ENCODE peak calls at places on chromosomes 3 and 15, in seven cellular contexts. Y, N, A, R, X, T and U are unnamed samples.

GRCh38 chr3:49020335-49021212 is 1.3 kb upstream of the NDUFAF3 start:
- DNase-seq in Y (no peak), N (peak), A (no peak), R (peak), X (peak), T (peak), U (no peak)

GRCh38 chr3:38548154-38548931 is 52.2 kb downstream of the EXOG start:
- DNase-seq in Y (no peak), N (no peak), A (no peak), R (peak), X (no peak), T (no peak), U (no peak)

GRCh38 chr3:187044871-187045552 is 94.3 kb downstream of the RPL39L start:
- DNase-seq in Y (no peak), N (no peak), A (no peak), R (no peak), X (peak), T (no peak), U (no peak)

GRCh38 chr3:64039273-64039672 is 16.0 kb upstream of the PSMD6 start:
- DNase-seq in Y (no peak), N (no peak), A (no peak), R (no peak), X (peak), T (no peak), U (no peak)

GRCh38 chr3:146680602-146681001 is 75.5 kb upstream of the PLSCR5 start:
- DNase-seq in Y (no peak), N (no peak), A (no peak), R (peak), X (no peak), T (no peak), U (no peak)

GRCh38 chr3:171132873-171133272 is 106.4 kb upstream of the SLC2A2 start:
- DNase-seq in Y (no peak), N (no peak), A (no peak), R (no peak), X (no peak), T (no peak), U (no peak)

GRCh38 chr15:86398986-86399677 is 319.5 kb downstream of the AGBL1 start:
- DNase-seq in Y (no peak), N (no peak), A (no peak), R (no peak), X (no peak), T (no peak), U (no peak)

GRCh38 chr3:113660901-113661300 is 35.5 kb downstream of the USF3 start:
- DNase-seq in Y (no peak), N (no peak), A (no peak), R (no peak), X (no peak), T (no peak), U (no peak)

GRCh38 chr3:14472471-14473351 is 67.4 kb downstream of the GRIP2 start:
- DNase-seq in Y (peak), N (no peak), A (no peak), R (no peak), X (no peak), T (no peak), U (peak)

GRCh38 chr3:11037241-11037873 is 44.8 kb downstream of the SLC6A1 start:
- DNase-seq in Y (no peak), N (no peak), A (no peak), R (no peak), X (no peak), T (no peak), U (no peak)

GRCh38 chr3:171458056-171458856 is 1.9 kb downstream of the TNIK start:
- DNase-seq in Y (no peak), N (no peak), A (no peak), R (no peak), X (no peak), T (no peak), U (no peak)

GRCh38 chr3:146156060-146156459 is 4.9 kb downstream of the PLOD2 start:
- DNase-seq in Y (no peak), N (no peak), A (no peak), R (peak), X (no peak), T (no peak), U (no peak)

GRCh38 chr3:161008086-161008485 is 97.1 kb downstream of the B3GALNT1 start:
- DNase-seq in Y (no peak), N (no peak), A (no peak), R (peak), X (no peak), T (no peak), U (no peak)

GRCh38 chr3:154615451-154615850 is 185.5 kb upstream of the GPR149 start:
- DNase-seq in Y (no peak), N (no peak), A (no peak), R (peak), X (no peak), T (no peak), U (no peak)

GRCh38 chr15:80998252-80998651 is 2.5 kb upstream of the TLNRD1 start:
- DNase-seq in Y (no peak), N (no peak), A (no peak), R (no peak), X (no peak), T (peak), U (no peak)

GRCh38 chr3:38521391-38521987 is 25.3 kb downstream of the EXOG start:
- DNase-seq in Y (peak), N (peak), A (peak), R (peak), X (peak), T (peak), U (peak)

GRCh38 chr3:25820372-25820771 is 30.5 kb downstream of the OXSM start:
- DNase-seq in Y (no peak), N (no peak), A (no peak), R (peak), X (no peak), T (peak), U (no peak)

GRCh38 chr15:94287794-94288246 is 56.5 kb downstream of the MCTP2 start:
- DNase-seq in Y (no peak), N (no peak), A (peak), R (no peak), X (peak), T (no peak), U (no peak)

GRCh38 chr3:65126527-65127440 is 439.0 kb upstream of the ADAMTS9 start:
- DNase-seq in Y (no peak), N (no peak), A (no peak), R (no peak), X (no peak), T (no peak), U (no peak)

GRCh38 chr3:24963762-24964625 is 464.1 kb upstream of the RARB start:
- DNase-seq in Y (peak), N (no peak), A (no peak), R (peak), X (peak), T (peak), U (peak)

GRCh38 chr3:62875103-62876002 is at the start of gene CADPS:
- DNase-seq in Y (no peak), N (peak), A (no peak), R (no peak), X (peak), T (no peak), U (no peak)

GRCh38 chr15:72751751-72752455 is 31.7 kb downstream of the ADPGK start:
- DNase-seq in Y (no peak), N (no peak), A (no peak), R (no peak), X (no peak), T (no peak), U (no peak)

GRCh38 chr15:68550498-68551295 is 28.1 kb upstream of the CORO2B start:
- DNase-seq in Y (peak), N (peak), A (no peak), R (peak), X (peak), T (peak), U (peak)

GRCh38 chr3:36258381-36258780 is 121.9 kb upstream of the STAC start:
- DNase-seq in Y (no peak), N (no peak), A (no peak), R (no peak), X (no peak), T (no peak), U (no peak)

GRCh38 chr3:171953300-171954022 is 85.9 kb upstream of the FNDC3B start:
- DNase-seq in Y (peak), N (no peak), A (no peak), R (peak), X (no peak), T (no peak), U (no peak)

GRCh38 chr15:59222106-59222505 is 15.5 kb downstream of the LDHAL6B start:
- DNase-seq in Y (no peak), N (no peak), A (no peak), R (no peak), X (no peak), T (no peak), U (no peak)

GRCh38 chr3:107654218-107654617 is 131.5 kb downstream of the BBX start:
- DNase-seq in Y (no peak), N (no peak), A (no peak), R (no peak), X (no peak), T (no peak), U (no peak)

GRCh38 chr15:42710662-42711061 is 26.3 kb downstream of the CDAN1 start:
- DNase-seq in Y (no peak), N (no peak), A (no peak), R (no peak), X (no peak), T (no peak), U (no peak)

GRCh38 chr3:127720985-127721384 is 48.2 kb downstream of the ABTB1 start:
- DNase-seq in Y (no peak), N (no peak), A (no peak), R (no peak), X (no peak), T (no peak), U (no peak)

GRCh38 chr15:29322407-29322806 is 52.8 kb upstream of the NSMCE3 start:
- DNase-seq in Y (no peak), N (no peak), A (no peak), R (no peak), X (no peak), T (no peak), U (no peak)

GRCh38 chr3:69085543-69086132 is 901 bp downstream of the ARL6IP5 start:
- DNase-seq in Y (no peak), N (no peak), A (no peak), R (no peak), X (peak), T (peak), U (no peak)

DNA sequence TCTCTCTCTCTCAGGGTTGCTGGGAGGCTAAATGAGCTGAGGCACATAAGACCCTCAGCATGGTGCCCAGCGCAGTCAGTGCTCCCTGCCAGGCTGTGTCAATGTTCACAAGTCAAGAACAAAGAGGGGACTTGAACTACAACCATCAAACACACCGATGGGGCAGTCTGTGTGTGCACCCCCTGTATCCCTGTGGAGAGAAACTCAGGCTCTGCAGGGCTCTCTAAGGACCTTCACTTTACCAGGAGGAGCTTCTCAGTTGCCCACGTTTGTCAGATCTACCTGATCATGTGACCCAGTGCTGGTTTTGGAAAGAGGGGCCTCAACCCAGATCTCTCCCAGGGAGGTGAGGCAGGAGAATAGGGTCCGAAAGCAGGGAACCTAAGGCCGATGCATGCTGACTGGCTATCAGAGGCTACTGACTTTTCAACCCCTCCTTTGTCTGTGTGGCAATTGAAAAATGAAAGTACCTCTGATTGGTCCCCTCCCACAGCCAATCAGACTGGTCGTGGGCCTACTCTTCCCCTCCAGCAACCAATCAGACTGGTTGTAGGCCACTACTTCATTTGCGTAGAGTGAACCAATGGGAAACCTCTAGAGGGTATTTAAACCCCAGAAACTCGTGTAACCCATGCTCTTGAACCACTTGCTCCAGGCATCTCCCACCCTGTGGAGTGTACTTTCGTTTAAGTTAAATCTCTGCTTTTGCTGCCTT is 34.0 kb downstream of the RHCG start:
- DNase-seq in Y (peak), N (no peak), A (no peak), R (peak), X (no peak), T (peak), U (peak)
- TF ChIP-seq JUND in Y (no peak), N (no peak), A (no peak), R (no peak), X (no peak), T (no peak), U (no peak)

GRCh38 chr3:184565421-184566211 is 4.0 kb downstream of the EPHB3 start:
- DNase-seq in Y (no peak), N (no peak), A (no peak), R (peak), X (peak), T (no peak), U (peak)
- TF ChIP-seq JUND in Y (no peak), N (no peak), A (no peak), R (no peak), X (no peak), T (no peak), U (no peak)

DNA sequence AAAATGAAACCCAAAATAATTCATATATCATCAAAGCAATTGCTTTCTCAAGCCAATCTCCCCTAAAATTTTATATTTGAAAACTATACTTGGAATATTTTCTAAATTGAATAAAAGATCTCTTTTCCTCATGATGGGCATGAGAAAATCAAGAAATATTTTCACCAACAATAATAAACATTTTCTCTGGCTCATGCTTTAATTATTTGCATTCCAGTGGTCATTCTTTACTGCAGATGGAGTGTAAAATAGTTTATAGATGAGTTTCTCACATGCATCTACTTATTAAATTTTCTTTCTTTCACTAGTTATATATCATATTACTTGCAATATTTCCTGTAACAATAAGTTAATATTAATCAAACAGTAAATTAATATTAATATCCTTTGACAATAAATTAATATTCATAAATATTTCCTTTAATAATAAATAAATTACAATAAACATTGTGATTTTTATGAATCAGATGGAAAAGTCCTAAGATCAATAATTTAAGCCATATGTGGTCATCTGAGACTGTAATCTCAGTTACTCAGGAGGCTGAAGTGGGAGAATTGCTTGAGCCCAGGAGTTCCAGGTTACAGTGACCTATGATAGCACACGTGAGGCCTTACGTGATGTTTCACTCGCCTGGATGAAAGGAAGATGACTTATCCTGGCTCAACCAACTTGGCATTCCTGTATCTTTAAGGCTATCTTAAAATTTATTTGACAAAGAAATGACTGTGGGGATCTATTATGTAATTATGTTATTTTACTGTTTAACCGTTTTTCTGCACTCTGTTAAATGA is 958.8 kb downstream of the ZPLD1 start:
- DNase-seq in Y (no peak), N (no peak), A (no peak), R (peak), X (no peak), T (no peak), U (no peak)
- TF ChIP-seq JUND in Y (no peak), N (no peak), A (no peak), R (no peak), X (no peak), T (no peak), U (no peak)

DNA sequence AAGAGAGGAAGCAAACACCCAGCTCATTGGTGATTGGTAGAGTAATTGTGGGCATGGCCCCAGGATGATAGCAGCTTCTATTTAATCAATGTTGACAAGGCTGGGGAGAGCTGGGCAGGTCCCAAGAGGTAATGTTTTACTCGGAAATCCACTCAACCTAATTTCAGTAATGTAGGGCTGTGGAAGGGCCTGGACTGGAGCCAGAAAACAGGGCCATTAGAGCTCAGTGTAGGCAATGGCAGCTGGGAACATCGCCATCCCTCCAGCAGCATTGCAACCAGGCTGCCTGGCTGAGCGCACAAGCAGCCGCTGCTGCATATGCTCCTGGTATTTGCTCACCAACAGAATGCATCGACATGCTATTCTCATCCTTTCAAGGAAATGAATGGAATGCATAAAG is 89.9 kb downstream of the GAP43 start:
- DNase-seq in Y (no peak), N (no peak), A (no peak), R (no peak), X (peak), T (no peak), U (no peak)
- TF ChIP-seq JUND in Y (no peak), N (no peak), A (no peak), R (no peak), X (peak), T (no peak), U (no peak)

GRCh38 chr3:42071720-42072582 is 19.2 kb upstream of the TRAK1 start:
- DNase-seq in Y (peak), N (no peak), A (no peak), R (peak), X (peak), T (no peak), U (no peak)
- TF ChIP-seq JUND in Y (no peak), N (no peak), A (no peak), R (no peak), X (no peak), T (no peak), U (no peak)

DNA sequence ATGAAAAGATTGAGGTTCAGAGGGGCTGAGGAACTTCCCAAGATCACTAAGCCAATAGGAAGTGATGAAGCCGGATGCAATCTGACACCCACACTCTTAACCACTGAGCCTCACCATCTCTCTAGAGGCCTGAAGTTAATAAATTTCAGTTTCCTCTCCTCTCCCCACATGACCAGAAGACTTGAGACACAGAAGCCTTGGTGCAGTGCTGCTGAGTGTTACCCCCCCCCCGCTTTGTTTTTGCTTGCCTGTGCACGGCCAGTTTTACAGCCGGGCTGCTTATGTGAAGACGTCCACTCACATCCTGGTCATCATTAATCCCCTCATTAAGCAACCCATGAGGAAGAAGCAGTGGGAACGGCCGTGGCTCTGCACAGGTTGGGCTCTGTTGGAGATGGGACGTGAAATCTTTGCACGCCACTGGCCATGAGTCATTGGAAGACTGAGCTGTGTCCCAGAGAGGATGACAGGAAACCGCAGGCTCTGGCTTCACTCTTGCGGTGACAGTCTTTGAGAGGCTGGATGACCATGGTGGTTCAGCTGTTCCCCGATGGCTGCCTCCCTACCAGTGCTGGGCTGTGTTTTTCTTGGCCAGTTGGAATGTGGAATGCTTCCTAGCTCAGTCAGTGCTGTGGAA is 232.5 kb upstream of the LRTM1 start:
- DNase-seq in Y (no peak), N (no peak), A (peak), R (no peak), X (no peak), T (no peak), U (no peak)
- TF ChIP-seq JUND in Y (no peak), N (no peak), A (no peak), R (no peak), X (peak), T (no peak), U (no peak)

GRCh38 chr3:61768284-61769012 is 207.1 kb downstream of the PTPRG start:
- DNase-seq in Y (no peak), N (no peak), A (no peak), R (no peak), X (no peak), T (no peak), U (no peak)
- TF ChIP-seq JUND in Y (no peak), N (no peak), A (no peak), R (no peak), X (no peak), T (no peak), U (no peak)